ENCODE peak calls at places on chromosomes 7 and 10, in four cellular contexts. L is epithelial cell of prostate, T is A549, N is hepatocyte. O is an unnamed sample.

GRCh38 chr10:48573045-48573444 is 31.8 kb downstream of the ARHGAP22 start:
- DNase-seq in L (no peak), N (no peak), T (no peak), O (no peak)

GRCh38 chr10:132684164-132684891 is 101.6 kb downstream of the NKX6-2 start:
- DNase-seq in N (no peak), T (no peak), L (peak; percentile 36), O (peak; percentile 31)

GRCh38 chr7:144670251-144670650 is 165.6 kb downstream of the TPK1 start:
- DNase-seq in T (no peak), N (peak; percentile 42), L (no peak), O (no peak)

GRCh38 chr7:33804261-33804660 is 101.1 kb upstream of the BMPER start:
- DNase-seq in L (no peak), T (no peak), N (no peak), O (no peak)

GRCh38 chr10:103202319-103202718 is 9.2 kb upstream of the NT5C2 start:
- DNase-seq in L (no peak), T (no peak), N (no peak), O (no peak)

GRCh38 chr10:13959443-13960359 is 371.0 kb downstream of the FRMD4A start:
- DNase-seq in L (no peak), N (no peak), T (no peak), O (no peak)

GRCh38 chr7:103752995-103753394 is 236.5 kb downstream of the RELN start:
- DNase-seq in L (peak; percentile 8), N (peak; percentile 8), T (no peak), O (no peak)

GRCh38 chr7:66739477-66739876 is 1.1 kb upstream of the RABGEF1 start:
- DNase-seq in L (no peak), N (no peak), T (no peak), O (no peak)

GRCh38 chr10:77156406-77156879 is 481.2 kb downstream of the KCNMA1 start:
- DNase-seq in T (no peak), N (no peak), L (no peak), O (no peak)

GRCh38 chr10:118610577-118610976 is 15.1 kb upstream of the PRLHR start:
- DNase-seq in L (no peak), T (no peak), N (no peak), O (no peak)

GRCh38 chr7:80427218-80427617 is 84.6 kb downstream of the GNAT3 start:
- DNase-seq in T (no peak), L (no peak), N (no peak), O (no peak)

GRCh38 chr10:103696411-103697145 is 158.8 kb downstream of the SH3PXD2A start:
- DNase-seq in L (peak; percentile 72), T (peak; percentile 95), N (peak; percentile 63), O (no peak)

GRCh38 chr7:8443871-8444756 is 10.7 kb downstream of the NXPH1 start:
- DNase-seq in L (no peak), N (peak; percentile 46), T (no peak), O (peak; percentile 68)

GRCh38 chr7:74371381-74372059 is 82.2 kb upstream of the GTF2IRD1 start:
- DNase-seq in T (no peak), L (no peak), N (peak; percentile 58), O (no peak)

GRCh38 chr7:102122026-102122425 is 164.6 kb upstream of the SH2B2 start:
- DNase-seq in T (peak; percentile 44), N (peak; percentile 45), L (no peak), O (no peak)

GRCh38 chr10:118034755-118035154 is 12.0 kb downstream of the RAB11FIP2 start:
- DNase-seq in T (no peak), L (no peak), N (no peak), O (peak; percentile 30)

DNA sequence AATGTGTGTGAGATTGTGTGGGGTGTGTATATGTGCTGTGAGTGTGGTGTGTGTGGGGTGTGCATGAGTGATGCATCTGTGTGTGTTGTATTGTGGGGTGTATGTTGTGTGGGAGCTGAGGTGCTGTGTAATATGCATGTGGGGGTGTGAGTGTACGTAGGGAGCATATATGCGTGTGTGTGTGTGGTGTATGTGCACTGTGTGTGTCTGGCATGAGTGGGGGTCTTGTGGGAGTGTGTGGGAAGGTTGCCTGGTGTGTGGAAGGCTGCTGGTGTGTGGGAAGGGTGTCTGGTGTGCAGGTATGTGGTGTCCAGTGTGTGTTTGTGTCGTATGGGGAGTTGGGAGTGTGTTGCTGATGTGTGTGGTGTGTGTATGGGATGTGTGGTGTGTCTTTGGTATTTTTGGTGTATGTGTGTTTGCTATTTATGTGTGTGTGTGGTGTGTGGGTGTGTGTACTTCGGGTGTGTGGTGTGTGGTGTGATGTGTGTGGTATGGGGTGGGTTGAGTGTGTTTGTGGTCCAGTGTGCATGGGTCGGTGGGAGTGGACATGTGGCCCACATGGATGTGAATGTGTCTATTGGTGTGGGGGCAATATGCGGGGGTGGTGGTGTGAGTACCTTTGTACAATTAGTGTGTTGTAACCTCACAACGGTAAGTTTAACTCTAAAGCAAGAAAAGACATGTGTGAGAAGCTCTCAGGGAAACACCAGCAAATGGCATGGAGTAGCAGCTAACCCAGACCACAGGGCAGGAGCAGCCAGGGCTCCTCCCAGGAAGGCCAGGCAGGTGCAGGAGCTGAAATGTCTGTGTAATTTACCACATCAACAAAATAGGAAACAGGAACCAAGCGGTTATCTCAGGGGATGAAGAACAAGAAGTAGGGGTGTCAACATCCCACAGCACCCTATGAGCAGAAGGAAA is 11.8 kb downstream of the ANTXRL start:
- DNase-seq in N (no peak), T (no peak), L (no peak), O (no peak)
- H3K27ac ChIP-seq in N (no peak overlapping the region), T (no peak overlapping the region), L (no peak overlapping the region), O (no peak overlapping the region)

GRCh38 chr10:89306019-89306418 is 4.2 kb downstream of the IFIT2 start:
- DNase-seq in L (no peak), N (peak; percentile 13), T (no peak), O (no peak)

GRCh38 chr10:89302628-89303027 is 782 bp downstream of the IFIT2 start:
- DNase-seq in N (no peak), L (no peak), T (no peak), O (no peak)

GRCh38 chr10:89301231-89301630 is 615 bp upstream of the IFIT2 start:
- DNase-seq in L (no peak), N (no peak), T (no peak), O (peak; percentile 38)

GRCh38 chr10:89301721-89302445 is at the start of gene IFIT2:
- DNase-seq in T (peak; percentile 47), L (no peak), N (peak; percentile 59), O (peak; percentile 28)

GRCh38 chr10:89303161-89303560 is 1.3 kb downstream of the IFIT2 start:
- DNase-seq in N (no peak), T (no peak), L (no peak), O (no peak)
- H3K27ac ChIP-seq in N (peak overlapping the region; percentile 81), T (no peak overlapping the region), L (peak overlapping the region; percentile 71), O (no peak overlapping the region)

GRCh38 chr7:12267542-12267941 is 56.4 kb downstream of the TMEM106B start:
- DNase-seq in N (no peak), L (no peak), T (no peak), O (no peak)
- H3K27ac ChIP-seq in N (no peak overlapping the region), L (no peak overlapping the region), T (no peak overlapping the region), O (no peak overlapping the region)

DNA sequence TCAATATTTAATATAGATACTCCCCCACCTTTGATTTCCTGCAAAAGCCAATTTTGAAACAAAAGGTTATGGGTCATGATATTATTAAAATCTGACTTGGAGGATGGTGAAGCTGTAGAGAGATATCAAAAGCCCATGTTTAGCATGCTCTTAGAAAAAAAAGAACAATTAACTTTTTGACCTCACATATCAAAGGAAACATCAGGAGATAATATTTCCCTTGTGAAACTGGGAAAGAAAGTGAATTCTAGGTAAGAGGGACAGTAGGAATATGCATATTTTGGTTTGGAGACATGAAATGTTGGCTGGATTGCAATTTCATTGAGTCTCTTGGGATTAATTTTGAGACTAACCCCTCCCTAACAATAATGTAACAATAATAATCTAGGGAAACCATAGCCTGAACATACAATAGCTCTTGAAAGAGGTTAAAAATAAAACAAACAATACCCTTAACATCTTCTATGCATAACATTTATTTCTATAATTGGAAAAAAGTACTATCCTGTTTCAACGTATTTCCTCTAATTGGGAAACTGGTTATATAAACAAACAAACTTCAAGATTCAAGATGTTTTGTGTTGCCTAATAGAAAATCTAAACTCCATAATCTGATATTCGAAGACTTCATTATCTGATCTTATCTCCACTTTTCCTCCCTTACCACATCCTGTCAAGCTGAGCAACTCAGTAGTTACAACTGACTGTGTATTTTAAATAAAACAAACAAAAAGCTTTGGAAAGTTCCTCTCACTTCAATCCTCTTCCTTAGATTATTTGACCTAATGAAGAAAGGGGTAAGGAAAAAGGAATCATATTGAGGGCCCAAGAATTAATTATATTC is 14.8 kb downstream of the TMEM26 start:
- DNase-seq in N (no peak), T (no peak), L (no peak), O (no peak)
- H3K27ac ChIP-seq in N (no peak overlapping the region), T (no peak overlapping the region), L (no peak overlapping the region), O (no peak overlapping the region)

GRCh38 chr7:12244129-12244528 is 33.0 kb downstream of the TMEM106B start:
- DNase-seq in L (no peak), N (peak; percentile 30), T (peak; percentile 10), O (peak; percentile 67)

GRCh38 chr7:12244694-12245093 is 33.6 kb downstream of the TMEM106B start:
- DNase-seq in T (no peak), L (no peak), N (no peak), O (no peak)

GRCh38 chr7:12250232-12250631 is 39.1 kb downstream of the TMEM106B start:
- DNase-seq in N (no peak), L (no peak), T (no peak), O (no peak)

DNA sequence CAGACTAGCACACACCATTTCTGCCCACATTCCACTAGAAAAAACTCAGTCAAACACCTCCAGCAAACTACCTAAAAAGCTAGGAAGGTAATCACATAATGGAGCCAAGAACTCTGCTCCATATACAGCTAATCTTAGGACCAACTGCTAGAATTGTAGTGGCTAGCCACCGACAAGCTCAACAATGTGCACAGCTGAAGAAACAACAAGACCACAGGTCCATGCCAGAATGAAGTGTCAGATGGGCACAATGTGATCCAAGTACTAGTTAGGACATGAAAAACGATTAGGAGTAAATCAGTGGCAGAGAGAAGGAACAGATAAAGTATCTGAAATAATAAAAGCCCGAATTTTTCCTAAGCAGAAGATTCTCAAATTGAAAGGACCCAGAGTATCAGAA is 38.6 kb downstream of the TMEM106B start:
- DNase-seq in T (no peak), L (no peak), N (no peak), O (no peak)
- H3K27ac ChIP-seq in T (no peak overlapping the region), L (no peak overlapping the region), N (no peak overlapping the region), O (no peak overlapping the region)

GRCh38 chr10:105594301-105594700 is 953.2 kb downstream of the SORCS3 start:
- DNase-seq in L (no peak), N (no peak), T (no peak), O (no peak)
- H3K27ac ChIP-seq in L (no peak overlapping the region), N (no peak overlapping the region), T (no peak overlapping the region), O (no peak overlapping the region)

DNA sequence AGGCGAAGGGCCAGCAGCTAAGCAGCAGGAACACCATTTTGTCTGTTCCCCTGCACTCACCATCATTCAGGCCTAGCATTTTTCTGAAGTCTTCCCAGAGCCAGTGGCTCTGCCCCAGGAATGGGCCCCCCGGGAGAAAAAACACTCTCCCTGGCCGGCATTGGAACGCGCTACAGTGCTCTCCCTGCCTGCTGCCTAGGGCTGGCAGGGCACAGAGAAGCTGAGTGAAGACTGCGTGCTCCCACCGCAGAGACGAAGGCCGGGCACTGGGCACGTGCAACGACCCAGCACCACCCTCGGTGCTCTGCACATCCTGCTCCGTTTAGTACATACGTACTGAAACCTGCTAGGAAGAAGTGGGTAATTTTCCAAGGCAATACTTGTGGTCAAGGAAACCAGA is 34.4 kb downstream of the HSPA12A start:
- DNase-seq in T (no peak), L (no peak), N (no peak), O (no peak)
- H3K27ac ChIP-seq in T (no peak overlapping the region), L (no peak overlapping the region), N (no peak overlapping the region), O (no peak overlapping the region)